ENCODE peak calls at places on chromosome 9, in five cellular contexts. One of them, this sample, is unnamed.

GRCh38 chr9:16197578-16198370 is 644.9 kb downstream of the CCDC171 start:
- DNase-seq in AML-193: no peak
- DNase-seq in left ventricle myocardium inferior: no peak
- DNase-seq in astrocyte of the spinal cord: no peak
- DNase-seq in activated T-helper 1 cell treated with anti-CD3 and anti-CD28 coated beads, Interleukin-2, amount 50 U/mL, for 16 hours: no peak
- DNase-seq in this sample: no peak

GRCh38 chr9:72497476-72498065 is 23.8 kb upstream of the TMC1 start:
- DNase-seq in activated T-helper 1 cell treated with anti-CD3 and anti-CD28 coated beads, Interleukin-2, amount 50 U/mL, for 16 hours: no peak
- DNase-seq in left ventricle myocardium inferior: no peak
- DNase-seq in astrocyte of the spinal cord: no peak
- DNase-seq in AML-193: no peak
- DNase-seq in this sample: no peak

GRCh38 chr9:86282979-86283535 is 719 bp upstream of the ISCA1 start:
- DNase-seq in AML-193: peak; percentile 14
- DNase-seq in left ventricle myocardium inferior: no peak
- DNase-seq in astrocyte of the spinal cord: peak; percentile 92
- DNase-seq in activated T-helper 1 cell treated with anti-CD3 and anti-CD28 coated beads, Interleukin-2, amount 50 U/mL, for 16 hours: no peak
- DNase-seq in this sample: peak; percentile 84

GRCh38 chr9:71637926-71638325 is 130.4 kb downstream of the CEMIP2 start:
- DNase-seq in left ventricle myocardium inferior: no peak
- DNase-seq in astrocyte of the spinal cord: no peak
- DNase-seq in activated T-helper 1 cell treated with anti-CD3 and anti-CD28 coated beads, Interleukin-2, amount 50 U/mL, for 16 hours: no peak
- DNase-seq in AML-193: no peak
- DNase-seq in this sample: no peak

GRCh38 chr9:82488702-82489578 is 500.4 kb downstream of the SPATA31D1 start:
- DNase-seq in astrocyte of the spinal cord: peak; percentile 98
- DNase-seq in left ventricle myocardium inferior: no peak
- DNase-seq in AML-193: no peak
- DNase-seq in activated T-helper 1 cell treated with anti-CD3 and anti-CD28 coated beads, Interleukin-2, amount 50 U/mL, for 16 hours: no peak
- DNase-seq in this sample: peak; percentile 77

GRCh38 chr9:89408628-89409101 is 89.2 kb downstream of the SEMA4D start:
- DNase-seq in astrocyte of the spinal cord: no peak
- DNase-seq in activated T-helper 1 cell treated with anti-CD3 and anti-CD28 coated beads, Interleukin-2, amount 50 U/mL, for 16 hours: peak; percentile 48
- DNase-seq in AML-193: peak; percentile 78
- DNase-seq in left ventricle myocardium inferior: no peak
- DNase-seq in this sample: peak; percentile 56

GRCh38 chr9:92291577-92291976 is 1.9 kb downstream of the IARS1 start:
- DNase-seq in AML-193: no peak
- DNase-seq in astrocyte of the spinal cord: no peak
- DNase-seq in left ventricle myocardium inferior: no peak
- DNase-seq in activated T-helper 1 cell treated with anti-CD3 and anti-CD28 coated beads, Interleukin-2, amount 50 U/mL, for 16 hours: no peak
- DNase-seq in this sample: no peak

GRCh38 chr9:89814340-89815040 is 209.7 kb downstream of the GADD45G start:
- DNase-seq in astrocyte of the spinal cord: peak; percentile 57
- DNase-seq in activated T-helper 1 cell treated with anti-CD3 and anti-CD28 coated beads, Interleukin-2, amount 50 U/mL, for 16 hours: no peak
- DNase-seq in left ventricle myocardium inferior: no peak
- DNase-seq in AML-193: no peak
- DNase-seq in this sample: peak; percentile 74

GRCh38 chr9:126287467-126287866 is 39.2 kb upstream of the MVB12B start:
- DNase-seq in left ventricle myocardium inferior: no peak
- DNase-seq in astrocyte of the spinal cord: no peak
- DNase-seq in activated T-helper 1 cell treated with anti-CD3 and anti-CD28 coated beads, Interleukin-2, amount 50 U/mL, for 16 hours: no peak
- DNase-seq in AML-193: no peak
- DNase-seq in this sample: no peak

GRCh38 chr9:33170464-33171156 is 3.5 kb upstream of the B4GALT1 start:
- DNase-seq in activated T-helper 1 cell treated with anti-CD3 and anti-CD28 coated beads, Interleukin-2, amount 50 U/mL, for 16 hours: no peak
- DNase-seq in astrocyte of the spinal cord: no peak
- DNase-seq in AML-193: peak; percentile 45
- DNase-seq in left ventricle myocardium inferior: peak; percentile 68
- DNase-seq in this sample: peak; percentile 86

GRCh38 chr9:114662081-114662989 is 4.7 kb upstream of the TEX53 start:
- DNase-seq in left ventricle myocardium inferior: no peak
- DNase-seq in activated T-helper 1 cell treated with anti-CD3 and anti-CD28 coated beads, Interleukin-2, amount 50 U/mL, for 16 hours: peak; percentile 33
- DNase-seq in astrocyte of the spinal cord: peak; percentile 31
- DNase-seq in AML-193: no peak
- DNase-seq in this sample: peak; percentile 62

GRCh38 chr9:76873056-76873792 is 32.7 kb downstream of the PRUNE2 start:
- DNase-seq in left ventricle myocardium inferior: no peak
- DNase-seq in AML-193: no peak
- DNase-seq in activated T-helper 1 cell treated with anti-CD3 and anti-CD28 coated beads, Interleukin-2, amount 50 U/mL, for 16 hours: no peak
- DNase-seq in astrocyte of the spinal cord: peak; percentile 36
- DNase-seq in this sample: no peak

GRCh38 chr9:117747571-117747970 is 43.4 kb downstream of the TLR4 start:
- DNase-seq in left ventricle myocardium inferior: no peak
- DNase-seq in AML-193: no peak
- DNase-seq in astrocyte of the spinal cord: no peak
- DNase-seq in activated T-helper 1 cell treated with anti-CD3 and anti-CD28 coated beads, Interleukin-2, amount 50 U/mL, for 16 hours: no peak
- DNase-seq in this sample: no peak

GRCh38 chr9:112546149-112547012 is 59.8 kb downstream of the KIAA1958 start:
- DNase-seq in activated T-helper 1 cell treated with anti-CD3 and anti-CD28 coated beads, Interleukin-2, amount 50 U/mL, for 16 hours: no peak
- DNase-seq in astrocyte of the spinal cord: peak; percentile 50
- DNase-seq in AML-193: no peak
- DNase-seq in left ventricle myocardium inferior: no peak
- DNase-seq in this sample: no peak

GRCh38 chr9:84697494-84698114 is 28.1 kb downstream of the NTRK2 start:
- DNase-seq in activated T-helper 1 cell treated with anti-CD3 and anti-CD28 coated beads, Interleukin-2, amount 50 U/mL, for 16 hours: no peak
- DNase-seq in astrocyte of the spinal cord: peak; percentile 72
- DNase-seq in left ventricle myocardium inferior: peak; percentile 72
- DNase-seq in AML-193: peak; percentile 0
- DNase-seq in this sample: peak; percentile 81

This sample was measured in Daoy.